ENCODE peak calls at places on chromosomes 13 and 19, in ten cellular contexts. R, F, O, U, X, J, S, V, Z and P are unnamed samples.

GRCh38 chr19:18709546-18709945 is 26.1 kb downstream of the CRTC1 start:
- DNase-seq in R (no peak), F (no peak), O (no peak), U (no peak), X (no peak), J (no peak), S (no peak), V (no peak), Z (no peak), P (no peak)

GRCh38 chr19:49877879-49878743 is 609 bp downstream of the TBC1D17 start:
- DNase-seq in R (peak; percentile 99), F (peak; percentile 95), O (peak; percentile 90), U (peak; percentile 98), X (peak; percentile 99), J (no peak), S (peak; percentile 99), V (peak; percentile 99), Z (peak; percentile 99), P (peak; percentile 98)

GRCh38 chr13:47904891-47905290 is 96.2 kb downstream of the SUCLA2 start:
- DNase-seq in R (no peak), F (no peak), O (no peak), U (no peak), X (no peak), J (no peak), S (no peak), V (no peak), Z (no peak), P (no peak)

GRCh38 chr19:41958367-41959055 is 610 bp downstream of the RABAC1 start:
- DNase-seq in R (peak; percentile 60), F (peak; percentile 86), O (peak; percentile 31), U (peak; percentile 90), X (peak; percentile 95), J (no peak), S (peak; percentile 91), V (peak; percentile 82), Z (peak; percentile 96), P (peak; percentile 77)

GRCh38 chr19:55342044-55342531 is 2.4 kb downstream of the KMT5C start:
- DNase-seq in R (no peak), F (no peak), O (no peak), U (no peak), X (no peak), J (no peak), S (no peak), V (no peak), Z (no peak), P (no peak)

GRCh38 chr19:55675661-55676354 is 782 bp downstream of the EPN1 start:
- DNase-seq in R (peak; percentile 15), F (no peak), O (no peak), U (no peak), X (no peak), J (no peak), S (no peak), V (peak; percentile 19), Z (no peak), P (no peak)

GRCh38 chr19:40466219-40467006 is at the start of gene SPTBN4:
- DNase-seq in R (no peak), F (peak; percentile 35), O (no peak), U (peak; percentile 39), X (peak; percentile 12), J (no peak), S (no peak), V (no peak), Z (peak; percentile 30), P (peak; percentile 86)

GRCh38 chr13:51913421-51914136 is 51.8 kb downstream of the CCDC70 start:
- DNase-seq in R (no peak), F (no peak), O (no peak), U (no peak), X (no peak), J (no peak), S (peak; percentile 27), V (no peak), Z (no peak), P (no peak)

GRCh38 chr13:60329221-60329983 is 67.6 kb upstream of the TDRD3 start:
- DNase-seq in R (peak; percentile 35), F (peak; percentile 11), O (no peak), U (peak; percentile 50), X (peak; percentile 67), J (peak; percentile 10), S (no peak), V (peak; percentile 16), Z (peak; percentile 48), P (no peak)

GRCh38 chr13:67652887-67653286 is 422.8 kb upstream of the PCDH9 start:
- DNase-seq in R (no peak), F (no peak), O (no peak), U (no peak), X (no peak), J (no peak), S (no peak), V (no peak), Z (no peak), P (no peak)

GRCh38 chr19:11264452-11265176 is 2.3 kb upstream of the DOCK6 start:
- DNase-seq in R (no peak), F (peak; percentile 20), O (no peak), U (peak; percentile 34), X (peak; percentile 77), J (no peak), S (no peak), V (no peak), Z (peak; percentile 88), P (no peak)

GRCh38 chr19:18279516-18280246 is 1.7 kb downstream of the JUND start:
- DNase-seq in R (peak; percentile 95), F (peak; percentile 92), O (peak; percentile 67), U (peak; percentile 94), X (peak; percentile 96), J (no peak), S (peak; percentile 95), V (peak; percentile 93), Z (peak; percentile 94), P (peak; percentile 94)

GRCh38 chr19:7762719-7763293 is at the start of gene CLEC4M:
- DNase-seq in R (no peak), F (no peak), O (no peak), U (no peak), X (no peak), J (no peak), S (no peak), V (no peak), Z (no peak), P (no peak)

GRCh38 chr13:98821372-98822237 is 69.1 kb upstream of the SLC15A1 start:
- DNase-seq in R (no peak), F (no peak), O (no peak), U (peak; percentile 49), X (peak; percentile 73), J (no peak), S (no peak), V (no peak), Z (no peak), P (no peak)

GRCh38 chr13:42959615-42960014 is 32.4 kb downstream of the EPSTI1 start:
- DNase-seq in R (no peak), F (no peak), O (no peak), U (no peak), X (no peak), J (no peak), S (no peak), V (no peak), Z (no peak), P (no peak)

DNA sequence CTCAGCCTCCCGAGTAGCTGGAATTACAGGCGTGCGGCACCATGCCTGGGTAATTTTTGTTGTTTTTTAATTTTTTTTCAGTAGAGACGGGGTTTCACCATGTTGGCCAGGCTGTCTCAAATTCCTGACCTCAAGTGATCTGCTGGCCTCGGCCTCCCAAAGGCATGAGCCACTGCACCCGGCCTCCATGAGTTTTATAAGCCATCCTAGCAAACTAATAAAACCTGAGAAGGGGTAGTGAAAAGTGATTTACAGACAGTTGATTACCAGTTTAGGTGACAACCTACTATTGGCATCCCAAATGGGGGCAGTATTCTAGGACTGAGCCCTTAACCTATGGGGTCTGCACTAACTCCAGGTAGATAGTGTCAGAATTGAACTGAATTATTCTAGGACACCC is 6.4 kb upstream of the LATS2 start:
- DNase-seq in R (no peak), F (no peak), O (no peak), U (no peak), X (no peak), J (no peak), S (no peak), V (no peak), Z (no peak), P (no peak)
- H3K4me3 ChIP-seq in R (no peak overlapping the region), F (no peak overlapping the region), O (no peak overlapping the region), U (no peak overlapping the region), X (no peak overlapping the region), J (no peak overlapping the region), S (no peak overlapping the region), V (no peak overlapping the region), Z (no peak overlapping the region), P (no peak overlapping the region)

DNA sequence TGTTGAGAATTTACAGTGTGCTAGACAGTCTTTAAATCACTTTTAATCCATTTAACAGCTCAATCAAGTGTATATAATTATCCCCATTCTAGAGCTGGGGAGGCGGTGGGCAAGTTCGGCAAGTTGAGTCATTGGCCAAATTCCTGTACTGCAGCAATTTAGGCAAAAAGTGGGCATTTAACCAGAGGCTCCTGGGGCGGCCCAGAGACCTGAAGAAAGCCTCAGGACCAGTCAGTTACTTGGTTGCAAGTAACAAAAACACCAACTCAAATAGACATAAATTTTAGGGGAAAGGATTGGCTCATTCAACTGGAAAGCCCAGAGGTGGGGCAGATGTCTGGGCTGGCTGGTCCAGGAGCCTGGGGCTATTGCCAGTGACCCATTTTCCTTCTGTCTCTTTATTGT is 97.1 kb downstream of the SIPA1L3 start:
- DNase-seq in R (peak; percentile 39), F (no peak), O (no peak), U (no peak), X (no peak), J (no peak), S (peak; percentile 70), V (no peak), Z (no peak), P (no peak)
- H3K9me3 ChIP-seq in R (no peaks in the 10 kb centered on the region), F (no peaks in the 10 kb centered on the region), O (no peaks in the 10 kb centered on the region), U (no peaks in the 10 kb centered on the region), X (no peaks in the 10 kb centered on the region), J (no peaks in the 10 kb centered on the region), S (no peaks in the 10 kb centered on the region), V (no peaks in the 10 kb centered on the region), Z (no peaks in the 10 kb centered on the region), P (no peaks in the 10 kb centered on the region)

GRCh38 chr19:13839938-13840750 is 36.8 kb upstream of the NANOS3 start:
- DNase-seq in R (peak; percentile 95), F (no peak), O (no peak), U (peak; percentile 40), X (peak; percentile 28), J (no peak), S (peak; percentile 86), V (no peak), Z (peak; percentile 91), P (peak; percentile 54)
- H3K27ac ChIP-seq in R (peak overlapping the region; percentile 96), F (peak overlapping the region; percentile 83), O (peak overlapping the region; percentile 100), U (peak overlapping the region; percentile 96), X (peak overlapping the region; percentile 94), J (peak overlapping the region; percentile 92), S (peak overlapping the region; percentile 100), V (peak overlapping the region; percentile 95), Z (peak overlapping the region; percentile 100), P (peak overlapping the region; percentile 98)

DNA sequence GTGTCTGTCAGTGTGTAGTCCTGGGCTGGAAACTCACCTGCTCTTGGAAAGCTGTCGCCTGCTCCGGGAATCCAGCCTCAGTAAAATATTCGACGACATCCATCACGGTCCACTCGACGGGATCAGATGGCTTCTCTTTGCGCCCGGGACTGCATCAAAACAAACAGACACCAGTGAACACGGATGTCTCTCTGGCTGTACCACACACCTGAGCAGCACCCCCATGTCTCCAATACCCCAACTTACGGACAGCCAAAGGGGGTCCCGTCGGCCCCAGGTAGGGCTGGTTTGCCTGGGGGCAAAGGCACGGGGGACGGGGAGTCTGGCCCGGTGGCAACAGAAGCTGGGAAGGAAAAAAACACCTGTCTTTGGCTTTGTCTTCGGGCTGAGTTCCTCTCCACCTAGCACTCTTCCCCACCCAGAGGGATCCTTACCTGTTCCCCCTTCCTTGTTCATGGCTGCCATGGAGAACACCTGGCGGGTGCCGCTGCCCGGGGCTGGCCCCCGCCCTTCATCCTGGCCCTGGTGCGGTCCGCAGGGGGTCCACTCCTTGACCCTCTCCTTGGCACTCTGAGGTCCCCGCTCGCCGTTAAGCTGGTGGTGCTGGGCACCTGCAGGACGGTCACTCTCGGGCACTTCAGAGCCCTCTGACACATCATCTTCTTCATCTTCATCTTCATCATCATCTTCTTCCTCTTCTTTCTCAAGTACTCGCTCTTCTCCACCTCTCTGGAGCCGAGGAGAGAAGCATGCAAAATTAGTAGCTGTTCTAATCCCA is 1.7 kb downstream of the SAMD1 start:
- DNase-seq in R (no peak), F (no peak), O (no peak), U (no peak), X (peak; percentile 8), J (no peak), S (no peak), V (no peak), Z (no peak), P (no peak)
- H3K4me3 ChIP-seq in R (peak overlapping the region; percentile 67), F (no peak overlapping the region), O (no peak overlapping the region), U (no peak overlapping the region), X (peak overlapping the region; percentile 52), J (peak overlapping the region; percentile 51), S (peak overlapping the region; percentile 80), V (no peak overlapping the region), Z (peak overlapping the region; percentile 95), P (no peak overlapping the region)